ENCODE peak calls at places on chromosomes 5 and 9, in five cellular contexts. X is ovary, Z is fibroblast of lung, L is cardiac muscle cell, W is left lung. O is an unnamed sample. For H3K27me3, the result is how much of the 10 kb centered on the place peaks cover.

GRCh38 chr5:3143382-3143781 is 391.9 kb upstream of the IRX2 start:
- DNase-seq in X (no peak), Z (no peak), L (no peak), W (no peak), O (no peak)

GRCh38 chr5:120615967-120616645 is 152.0 kb downstream of the PRR16 start:
- DNase-seq in X (no peak), Z (peak), L (peak), W (no peak), O (peak)

GRCh38 chr9:134205636-134206316 is 41.4 kb upstream of the RNU6ATAC start:
- DNase-seq in X (peak), Z (peak), L (peak), W (peak), O (no peak)

GRCh38 chr5:31663519-31663918 is 24.6 kb downstream of the PDZD2 start:
- DNase-seq in X (no peak), Z (peak), L (peak), W (no peak), O (no peak)

GRCh38 chr9:127949827-127950512 is 12.3 kb upstream of the DPM2 start:
- DNase-seq in X (no peak), Z (no peak), L (no peak), W (peak), O (no peak)

GRCh38 chr9:115422932-115423440 is 305.0 kb upstream of the TNC start:
- DNase-seq in X (no peak), Z (no peak), L (no peak), W (no peak), O (no peak)

GRCh38 chr9:114371986-114372917 is 15.5 kb downstream of the AKNA start:
- DNase-seq in X (no peak), Z (peak), L (peak), W (peak), O (no peak)

GRCh38 chr5:36696059-36696673 is 89.8 kb downstream of the SLC1A3 start:
- DNase-seq in X (peak), Z (peak), L (peak), W (peak), O (no peak)

GRCh38 chr5:150257424-150257823 is 32.1 kb downstream of the CAMK2A start:
- DNase-seq in X (no peak), Z (no peak), L (no peak), W (no peak), O (no peak)

GRCh38 chr9:116100711-116101111 is 52.9 kb upstream of the PAPPA start:
- DNase-seq in X (no peak), Z (peak), L (peak), W (no peak), O (no peak)

GRCh38 chr5:75048457-75048953 is 3.9 kb downstream of the GCNT4 start:
- DNase-seq in X (no peak), Z (peak), L (peak), W (no peak), O (no peak)

GRCh38 chr5:75051217-75051751 is 1.1 kb downstream of the GCNT4 start:
- DNase-seq in X (no peak), Z (no peak), L (no peak), W (no peak), O (no peak)

GRCh38 chr5:75049581-75050274 is 2.6 kb downstream of the GCNT4 start:
- DNase-seq in X (peak), Z (peak), L (peak), W (no peak), O (no peak)

GRCh38 chr5:75052461-75053285 is at the start of gene GCNT4:
- DNase-seq in X (peak), Z (peak), L (peak), W (peak), O (no peak)

GRCh38 chr5:75050415-75050814 is 1.9 kb downstream of the GCNT4 start:
- DNase-seq in X (no peak), Z (no peak), L (peak), W (no peak), O (no peak)
- TF ChIP-seq CTCF in X (no peak), Z (peak), L (peak), W (no peak), O (peak)

DNA sequence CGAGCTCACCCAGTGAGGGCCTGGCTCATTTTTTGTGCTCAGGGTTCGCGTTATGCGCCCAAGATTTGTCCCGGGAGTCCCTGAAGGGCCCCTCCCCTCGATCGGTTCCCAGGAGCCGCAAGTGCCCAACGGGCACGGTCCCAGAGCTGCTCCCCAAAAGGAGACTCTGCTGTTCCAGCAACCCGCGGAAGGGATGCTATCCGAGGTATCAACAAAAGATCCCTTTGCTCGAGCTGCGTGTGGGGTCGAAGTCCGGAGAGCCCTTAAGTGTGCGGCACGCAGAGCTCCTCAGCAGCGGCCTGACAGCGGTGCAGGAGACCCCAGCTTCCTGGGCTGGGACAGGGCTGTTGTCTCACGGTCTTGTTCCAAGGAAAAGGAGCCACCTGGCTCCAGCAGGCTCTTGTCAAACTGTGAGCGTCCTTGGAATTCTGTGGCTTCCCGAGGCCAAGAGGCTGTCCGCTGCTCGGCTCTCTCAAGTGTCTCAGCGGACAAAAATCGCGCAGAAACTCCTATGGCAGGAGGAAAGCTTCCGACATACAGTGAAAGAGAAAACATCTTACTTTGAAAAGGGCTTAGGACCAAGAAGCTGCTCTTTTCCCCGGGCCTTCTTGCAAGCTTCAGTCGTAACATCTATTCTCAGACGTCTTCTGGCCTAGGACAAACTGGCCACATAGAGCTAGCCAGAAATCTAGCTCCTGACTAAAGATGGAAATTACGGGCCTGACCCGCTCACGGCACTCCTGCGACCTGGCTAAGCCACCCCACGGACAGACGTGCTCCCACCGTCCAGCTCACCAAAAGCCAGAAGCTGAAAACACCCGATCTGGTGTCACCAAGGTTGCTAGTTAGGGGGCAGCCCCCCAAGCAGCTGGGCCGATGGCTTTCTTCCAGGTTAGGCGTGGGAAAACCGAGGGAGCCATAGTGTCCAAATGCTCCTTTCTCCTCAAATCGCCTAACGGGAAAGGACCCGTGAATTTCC is 2.6 kb upstream of the FOXB2 start:
- DNase-seq in X (no peak), Z (no peak), L (no peak), W (no peak), O (no peak)
- H3K27me3 ChIP-seq in X (under half), Z (half or more), L (half or more), W (half or more), O (half or more)

DNA sequence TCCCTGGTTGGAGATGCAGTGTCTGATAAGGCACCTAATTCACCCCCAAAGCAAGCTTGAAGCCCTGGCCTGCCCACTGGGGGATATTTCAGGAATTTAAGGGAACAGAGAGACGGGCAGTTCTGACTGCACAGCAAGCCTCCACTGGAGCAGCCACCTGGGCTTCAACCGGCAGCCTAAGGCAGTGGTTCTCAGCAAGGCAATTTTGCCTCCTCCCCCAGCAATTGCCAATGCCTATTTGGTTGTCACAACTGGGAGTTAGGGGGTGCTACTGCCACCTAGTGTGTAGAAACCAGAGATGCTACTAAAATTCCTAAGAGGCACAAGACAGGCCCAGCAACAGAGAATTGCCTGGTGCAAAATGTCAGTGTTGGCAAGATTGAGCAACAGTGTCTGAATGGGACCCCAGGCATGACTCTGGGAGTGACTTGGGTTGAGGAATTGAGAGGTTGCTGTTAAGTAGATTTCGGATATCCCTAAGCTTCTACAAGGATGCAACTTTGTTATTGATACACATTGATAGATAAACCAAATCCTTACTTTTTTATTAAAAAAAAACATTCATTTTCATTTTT is 58.7 kb upstream of the CTSL start:
- DNase-seq in X (no peak), Z (no peak), L (no peak), W (no peak), O (no peak)
- TF ChIP-seq CTCF in X (no peak), Z (peak), L (peak), W (peak), O (peak)

DNA sequence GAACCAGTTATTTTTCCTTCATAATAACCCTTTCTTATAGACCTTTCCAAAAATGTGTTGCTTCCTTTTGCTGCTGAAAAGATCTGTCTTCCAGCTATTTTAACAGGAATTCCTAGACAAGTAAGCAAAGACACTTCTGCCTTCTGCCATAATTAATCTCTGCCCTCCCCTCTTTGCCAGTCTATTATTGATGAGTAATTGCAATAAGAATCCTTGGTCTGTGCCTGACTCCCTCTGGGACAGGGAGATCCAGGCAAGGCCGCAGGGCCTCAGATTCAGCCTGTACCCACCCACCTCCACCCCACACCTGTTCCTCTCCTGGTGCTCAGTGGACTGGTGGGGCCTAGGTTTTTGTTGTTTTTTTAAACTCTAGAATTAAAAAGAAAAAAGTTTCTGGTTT is 8.3 kb downstream of the FOXD1 start:
- DNase-seq in X (no peak), Z (peak), L (no peak), W (no peak), O (no peak)
- H3K27me3 ChIP-seq in X (under half), Z (under half), L (half or more), W (half or more), O (under half)